ENCODE peak calls at places on chromosome 11, in nine cellular contexts. I, P, M, K, R, H, L, Z and F are unnamed samples.

GRCh38 chr11:1425006-1425405 is 35.3 kb downstream of the BRSK2 start:
- DNase-seq in H (no peak), K (no peak), Z (no peak), L (no peak), P (no peak), R (no peak), I (no peak), M (no peak), F (no peak)

GRCh38 chr11:75592699-75593098 is 30.6 kb downstream of the SERPINH1 start:
- DNase-seq in K (no peak), H (no peak), M (peak; percentile 23), R (no peak), L (no peak), Z (no peak), P (no peak), I (no peak), F (no peak)

GRCh38 chr11:38952698-38953097 is 2354.7 kb upstream of the RAG2 start:
- DNase-seq in R (no peak), Z (no peak), P (no peak), K (no peak), H (no peak), L (no peak), I (no peak), M (no peak), F (peak; percentile 41)

GRCh38 chr11:121444508-121444907 is 7.6 kb upstream of the SORL1 start:
- DNase-seq in R (no peak), Z (no peak), H (no peak), I (no peak), M (no peak), P (no peak), K (no peak), L (no peak), F (no peak)

GRCh38 chr11:5013012-5013411 is 18.4 kb downstream of the OR51L1 start:
- DNase-seq in M (no peak), L (no peak), K (no peak), I (no peak), H (no peak), Z (no peak), P (no peak), R (no peak), F (no peak)

GRCh38 chr11:57422669-57423068 is 4.3 kb downstream of the SLC43A3 start:
- DNase-seq in I (no peak), Z (no peak), R (no peak), P (no peak), K (no peak), M (no peak), L (no peak), H (no peak), F (no peak)

GRCh38 chr11:61532136-61533038 is 23.8 kb downstream of the LRRC10B start:
- DNase-seq in L (peak; percentile 33), K (no peak), P (peak; percentile 35), M (peak; percentile 38), H (peak; percentile 40), Z (no peak), I (no peak), R (peak; percentile 26), F (peak; percentile 48)

GRCh38 chr11:119491753-119492455 is 68.9 kb upstream of the THY1 start:
- DNase-seq in M (no peak), R (no peak), Z (no peak), I (no peak), L (peak; percentile 29), H (no peak), P (no peak), K (no peak), F (no peak)

GRCh38 chr11:58067685-58068084 is 36.9 kb downstream of the OR6Q1 start:
- DNase-seq in P (no peak), I (no peak), H (no peak), K (no peak), Z (no peak), M (no peak), L (no peak), R (no peak), F (peak; percentile 34)

GRCh38 chr11:111735262-111736116 is 30.7 kb downstream of the PPP2R1B start:
- DNase-seq in P (no peak), Z (peak; percentile 96), R (peak; percentile 89), M (peak; percentile 7), L (peak; percentile 98), H (peak; percentile 63), K (peak; percentile 84), I (no peak), F (peak; percentile 97)

GRCh38 chr11:65945941-65946558 is 770 bp downstream of the TSGA10IP start:
- DNase-seq in I (no peak), Z (no peak), H (no peak), M (no peak), P (no peak), L (no peak), K (no peak), R (no peak), F (no peak)

GRCh38 chr11:41622707-41623359 is 163.4 kb upstream of the LRRC4C start:
- DNase-seq in K (no peak), P (no peak), L (no peak), I (no peak), R (no peak), H (no peak), M (no peak), Z (no peak), F (no peak)

GRCh38 chr11:70397336-70397982 is 870 bp upstream of the CTTN start:
- DNase-seq in Z (no peak), I (no peak), R (peak; percentile 19), L (peak; percentile 39), M (no peak), K (no peak), P (peak; percentile 55), H (no peak), F (no peak)

GRCh38 chr11:45266693-45267451 is 19.3 kb downstream of the SYT13 start:
- DNase-seq in M (no peak), K (no peak), H (no peak), P (peak; percentile 20), I (no peak), L (no peak), R (no peak), Z (no peak), F (no peak)

GRCh38 chr11:16606784-16607674 is 131.4 kb upstream of the C11orf58 start:
- DNase-seq in Z (no peak), I (no peak), L (peak; percentile 31), H (peak; percentile 51), K (peak; percentile 47), R (peak; percentile 69), M (no peak), P (no peak), F (no peak)
- H3K4me3 ChIP-seq in Z (peak overlapping the region; percentile 69), I (no peak overlapping the region), L (peak overlapping the region; percentile 61), H (peak overlapping the region; percentile 46), K (peak overlapping the region; percentile 97), R (peak overlapping the region; percentile 59), M (peak overlapping the region; percentile 59), P (no peak overlapping the region), F (peak overlapping the region; percentile 76)

DNA sequence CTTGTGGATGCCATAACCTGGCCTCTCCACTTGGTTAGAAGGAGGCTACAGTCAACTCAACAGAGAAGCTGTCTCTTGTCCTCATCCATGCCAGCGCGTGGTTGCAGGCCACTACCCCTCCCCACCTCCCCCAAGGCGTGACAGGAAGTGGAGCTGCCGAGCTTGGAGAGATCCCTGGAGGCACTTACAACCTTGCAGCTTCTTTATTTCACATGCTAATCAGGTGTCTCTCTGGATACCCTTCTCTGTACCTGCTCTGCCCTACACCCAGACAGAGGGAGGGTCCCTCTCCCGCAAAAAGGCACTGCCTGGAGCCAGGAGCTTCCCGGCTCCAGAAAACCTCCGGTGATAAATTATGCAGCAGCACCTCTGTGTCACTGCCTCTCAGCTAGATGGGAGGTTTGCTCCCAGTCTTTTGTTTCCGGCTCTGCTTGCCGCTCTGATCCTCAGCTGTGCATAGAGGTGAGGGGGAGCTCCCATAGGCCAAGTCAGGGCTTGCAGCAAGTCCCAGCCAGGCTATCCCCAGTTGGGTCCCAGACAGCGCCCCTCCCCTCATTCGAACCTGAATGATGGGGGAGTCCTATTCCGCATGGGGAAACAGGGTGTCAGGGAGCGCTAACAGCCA is 5.7 kb downstream of the LRP4 start:
- DNase-seq in R (no peak), K (no peak), Z (no peak), P (no peak), L (no peak), M (no peak), H (no peak), I (no peak), F (peak; percentile 36)
- H3K4me3 ChIP-seq in R (no peak overlapping the region), K (no peak overlapping the region), Z (no peak overlapping the region), P (no peak overlapping the region), L (peak overlapping the region; percentile 8), M (no peak overlapping the region), H (no peak overlapping the region), I (no peak overlapping the region), F (peak overlapping the region; percentile 12)

DNA sequence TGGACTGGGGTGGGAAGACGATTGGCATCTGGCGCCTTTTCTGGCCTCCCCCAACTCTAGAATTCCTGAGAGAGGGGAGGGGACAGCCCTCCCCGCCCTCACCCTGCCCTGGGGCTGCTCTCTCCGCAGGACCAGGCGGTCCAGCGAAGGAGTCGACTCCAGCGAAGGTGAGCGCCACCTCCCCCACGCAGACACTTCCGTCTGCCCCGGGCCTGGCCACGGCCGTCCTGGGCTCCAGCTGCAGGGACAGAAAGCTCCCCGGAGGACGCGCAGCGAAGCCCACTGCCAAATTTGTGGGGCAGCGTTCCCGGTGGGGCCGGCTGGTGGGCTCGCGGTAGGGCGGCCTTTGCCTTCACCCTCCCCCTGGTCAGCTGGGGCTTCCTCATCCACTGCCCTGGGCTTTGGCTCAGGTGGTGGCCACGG is 670 bp downstream of the SSH3 start:
- DNase-seq in L (peak; percentile 21), Z (no peak), H (no peak), P (no peak), I (no peak), R (peak; percentile 68), K (no peak), M (peak; percentile 50), F (no peak)
- H3K4me3 ChIP-seq in L (peak overlapping the region; percentile 73), Z (peak overlapping the region; percentile 83), H (peak overlapping the region; percentile 76), P (no peak overlapping the region), I (no peak overlapping the region), R (peak overlapping the region; percentile 92), K (peak overlapping the region; percentile 97), M (no peak overlapping the region), F (peak overlapping the region; percentile 96)

GRCh38 chr11:17014321-17014773 is at the start of gene PLEKHA7:
- DNase-seq in Z (no peak), L (no peak), R (peak; percentile 19), I (no peak), M (no peak), H (no peak), K (no peak), P (no peak), F (no peak)

GRCh38 chr11:17013548-17014320 is 480 bp downstream of the PLEKHA7 start:
- DNase-seq in L (no peak), R (peak; percentile 33), K (peak; percentile 23), Z (no peak), M (no peak), P (no peak), I (no peak), H (no peak), F (no peak)

GRCh38 chr11:17012712-17013547 is 1.3 kb downstream of the PLEKHA7 start:
- DNase-seq in H (peak; percentile 46), R (peak; percentile 59), I (no peak), M (no peak), Z (peak; percentile 67), P (no peak), K (peak; percentile 34), L (peak; percentile 52), F (peak; percentile 94)

GRCh38 chr11:17010851-17011420 is 3.3 kb downstream of the PLEKHA7 start:
- DNase-seq in K (no peak), Z (no peak), P (no peak), I (no peak), H (no peak), M (no peak), R (no peak), L (no peak), F (no peak)

DNA sequence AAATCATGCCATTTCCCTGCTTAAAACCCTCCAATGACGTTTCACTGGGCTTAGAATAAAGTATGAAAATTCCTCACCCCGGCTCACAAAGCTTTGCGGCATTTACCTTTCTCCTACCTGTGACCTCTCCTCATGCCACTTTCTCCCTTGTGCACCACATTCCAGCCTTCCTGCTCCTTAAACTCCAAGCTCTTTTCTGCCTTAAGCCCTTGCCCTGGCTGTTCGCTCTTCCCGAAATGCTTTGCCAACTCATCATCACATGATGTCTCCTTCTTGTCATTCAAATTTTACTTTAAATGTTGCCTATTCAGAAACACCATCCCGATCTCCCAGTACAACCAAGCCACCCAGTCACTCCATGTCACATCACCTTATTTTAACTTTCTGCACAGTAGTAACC is 2.0 kb downstream of the PLEKHA7 start:
- DNase-seq in L (no peak), R (no peak), I (no peak), K (no peak), Z (no peak), P (no peak), M (no peak), H (no peak), F (no peak)
- H3K4me3 ChIP-seq in L (no peak overlapping the region), R (no peak overlapping the region), I (no peak overlapping the region), K (no peak overlapping the region), Z (no peak overlapping the region), P (no peak overlapping the region), M (no peak overlapping the region), H (no peak overlapping the region), F (no peak overlapping the region)